ENCODE peak calls at places on chromosome 19, in seven cellular contexts. Q is glutamatergic neuron; F is Right ventricle myocardium superior; I is AG04450; Z is stimulated activated CD8-positive, alpha-beta memory T cell treated with anti-CD3 and anti-CD28 coated beads, Interleukin-15, amount 100 ng/mL, for 1 hour; C is KG1; S is GM23248. L is an unnamed sample.

GRCh38 chr19:21698215-21698614 is 69.2 kb downstream of the ZNF100 start:
- DNase-seq in Q (no peak), F (no peak), I (no peak), Z (no peak), C (peak), S (peak), L (no peak)

GRCh38 chr19:35309481-35310279 is 17.7 kb downstream of the MAG start:
- DNase-seq in Q (no peak), F (peak), I (no peak), Z (no peak), C (no peak), S (no peak), L (no peak)

GRCh38 chr19:47074621-47075020 is 26.2 kb upstream of the TMEM160 start:
- DNase-seq in Q (no peak), F (no peak), I (no peak), Z (no peak), C (no peak), S (no peak), L (no peak)

GRCh38 chr19:19568802-19569756 is 31.0 kb downstream of the CILP2 start:
- DNase-seq in Q (no peak), F (no peak), I (no peak), Z (no peak), C (no peak), S (peak), L (no peak)

GRCh38 chr19:33464010-33464732 is 57.4 kb downstream of the PEPD start:
- DNase-seq in Q (peak), F (no peak), I (no peak), Z (no peak), C (no peak), S (no peak), L (no peak)

GRCh38 chr19:55483681-55484361 is 1.2 kb upstream of the NAT14 start:
- DNase-seq in Q (peak), F (no peak), I (no peak), Z (no peak), C (no peak), S (no peak), L (no peak)

GRCh38 chr19:6126335-6126974 is 9.0 kb upstream of the ACSBG2 start:
- DNase-seq in Q (no peak), F (no peak), I (peak), Z (no peak), C (peak), S (peak), L (no peak)

GRCh38 chr19:41698746-41699230 is 9.6 kb upstream of the CEACAM5 start:
- DNase-seq in Q (no peak), F (no peak), I (no peak), Z (no peak), C (no peak), S (no peak), L (no peak)

GRCh38 chr19:1277061-1277460 is 1.7 kb downstream of the FAM174C start:
- DNase-seq in Q (no peak), F (no peak), I (no peak), Z (no peak), C (no peak), S (no peak), L (no peak)